ENCODE peak calls at places on chromosomes 1 and 21, in six cellular contexts. One of them, this sample, is unnamed.

GRCh38 chr1:10640079-10640578 is 156.3 kb downstream of the CASZ1 start:
- DNase-seq in COR-L47: peak
- DNase-seq in fibroblast of gingiva: no peak
- DNase-seq in progenitor cell of endocrine pancreas: no peak
- DNase-seq in AG04449: no peak
- DNase-seq in G401: peak
- DNase-seq in this sample: peak

GRCh38 chr1:180151508-180151907 is 3.2 kb upstream of the QSOX1 start:
- DNase-seq in AG04449: peak
- DNase-seq in COR-L47: peak
- DNase-seq in progenitor cell of endocrine pancreas: no peak
- DNase-seq in fibroblast of gingiva: peak
- DNase-seq in G401: no peak
- DNase-seq in this sample: no peak

GRCh38 chr1:66576645-66577044 is 42.7 kb downstream of the SGIP1 start:
- DNase-seq in fibroblast of gingiva: no peak
- DNase-seq in COR-L47: no peak
- DNase-seq in G401: peak
- DNase-seq in progenitor cell of endocrine pancreas: no peak
- DNase-seq in AG04449: no peak
- DNase-seq in this sample: no peak

GRCh38 chr1:207752456-207753132 is 740 bp downstream of the CD46 start:
- DNase-seq in G401: peak
- DNase-seq in COR-L47: peak
- DNase-seq in progenitor cell of endocrine pancreas: peak
- DNase-seq in AG04449: no peak
- DNase-seq in fibroblast of gingiva: peak
- DNase-seq in this sample: peak

GRCh38 chr1:57215175-57215574 is 208.7 kb downstream of the DAB1 start:
- DNase-seq in fibroblast of gingiva: no peak
- DNase-seq in AG04449: no peak
- DNase-seq in progenitor cell of endocrine pancreas: no peak
- DNase-seq in COR-L47: no peak
- DNase-seq in G401: no peak
- DNase-seq in this sample: no peak

GRCh38 chr1:240824238-240824637 is 212.3 kb upstream of the GREM2 start:
- DNase-seq in G401: no peak
- DNase-seq in fibroblast of gingiva: no peak
- DNase-seq in AG04449: no peak
- DNase-seq in COR-L47: no peak
- DNase-seq in progenitor cell of endocrine pancreas: no peak
- DNase-seq in this sample: no peak

GRCh38 chr1:119046429-119047039 is 58.4 kb upstream of the TBX15 start:
- DNase-seq in AG04449: peak
- DNase-seq in G401: no peak
- DNase-seq in progenitor cell of endocrine pancreas: no peak
- DNase-seq in fibroblast of gingiva: peak
- DNase-seq in COR-L47: no peak
- DNase-seq in this sample: no peak

GRCh38 chr1:221815660-221816059 is 73.8 kb upstream of the DUSP10 start:
- DNase-seq in progenitor cell of endocrine pancreas: no peak
- DNase-seq in AG04449: no peak
- DNase-seq in COR-L47: no peak
- DNase-seq in G401: no peak
- DNase-seq in fibroblast of gingiva: no peak
- DNase-seq in this sample: no peak

GRCh38 chr1:41662061-41662655 is 177.7 kb upstream of the EDN2 start:
- DNase-seq in fibroblast of gingiva: peak
- DNase-seq in progenitor cell of endocrine pancreas: no peak
- DNase-seq in COR-L47: peak
- DNase-seq in G401: peak
- DNase-seq in AG04449: no peak
- DNase-seq in this sample: peak

GRCh38 chr1:213993929-213994328 is 6.2 kb downstream of the PROX1 start:
- DNase-seq in progenitor cell of endocrine pancreas: no peak
- DNase-seq in G401: peak
- DNase-seq in COR-L47: peak
- DNase-seq in AG04449: no peak
- DNase-seq in fibroblast of gingiva: no peak
- DNase-seq in this sample: peak

GRCh38 chr1:30335389-30335996 is 387.9 kb downstream of the MATN1 start:
- DNase-seq in fibroblast of gingiva: no peak
- DNase-seq in progenitor cell of endocrine pancreas: no peak
- DNase-seq in G401: no peak
- DNase-seq in AG04449: no peak
- DNase-seq in COR-L47: no peak
- DNase-seq in this sample: no peak

GRCh38 chr21:34576043-34576466 is 38.9 kb downstream of the RCAN1 start:
- DNase-seq in COR-L47: no peak
- DNase-seq in AG04449: no peak
- DNase-seq in progenitor cell of endocrine pancreas: no peak
- DNase-seq in G401: no peak
- DNase-seq in fibroblast of gingiva: no peak
- DNase-seq in this sample: no peak

GRCh38 chr1:151062738-151063371 is 2.7 kb downstream of the MLLT11 start:
- DNase-seq in G401: peak
- DNase-seq in progenitor cell of endocrine pancreas: no peak
- DNase-seq in COR-L47: no peak
- DNase-seq in fibroblast of gingiva: peak
- DNase-seq in AG04449: peak
- DNase-seq in this sample: no peak

GRCh38 chr1:94285026-94285654 is 47.8 kb upstream of the ARHGAP29 start:
- DNase-seq in fibroblast of gingiva: no peak
- DNase-seq in progenitor cell of endocrine pancreas: no peak
- DNase-seq in G401: no peak
- DNase-seq in AG04449: no peak
- DNase-seq in COR-L47: no peak
- DNase-seq in this sample: no peak

GRCh38 chr21:28345934-28346333 is 646.7 kb downstream of the LTN1 start:
- DNase-seq in G401: no peak
- DNase-seq in AG04449: no peak
- DNase-seq in fibroblast of gingiva: no peak
- DNase-seq in progenitor cell of endocrine pancreas: no peak
- DNase-seq in COR-L47: no peak
- DNase-seq in this sample: no peak

GRCh38 chr1:206923961-206924548 is 2.3 kb upstream of the FCMR start:
- DNase-seq in fibroblast of gingiva: no peak
- DNase-seq in progenitor cell of endocrine pancreas: no peak
- DNase-seq in AG04449: no peak
- DNase-seq in COR-L47: no peak
- DNase-seq in G401: no peak
- DNase-seq in this sample: no peak

GRCh38 chr1:206631085-206631509 is 4.2 kb upstream of the DYRK3 start:
- DNase-seq in progenitor cell of endocrine pancreas: no peak
- DNase-seq in COR-L47: peak
- DNase-seq in fibroblast of gingiva: peak
- DNase-seq in AG04449: peak
- DNase-seq in G401: peak
- DNase-seq in this sample: peak

GRCh38 chr1:241934181-241934815 is 23.3 kb upstream of the BECN2 start:
- DNase-seq in AG04449: no peak
- DNase-seq in fibroblast of gingiva: peak
- DNase-seq in progenitor cell of endocrine pancreas: peak
- DNase-seq in COR-L47: no peak
- DNase-seq in G401: peak
- DNase-seq in this sample: peak